ENCODE peak calls at places on chromosomes 13 and 19, in four cellular contexts. One of them, this sample, is unnamed.

GRCh38 chr13:21529102-21529893 is 70.2 kb upstream of the ZDHHC20 start:
- DNase-seq in K562: no peak
- DNase-seq in GM12878: no peak
- DNase-seq in H1: no peak
- DNase-seq in this sample: no peak

GRCh38 chr19:995051-995827 is 5.0 kb upstream of the GRIN3B start:
- DNase-seq in H1: no peak
- DNase-seq in GM12878: no peak
- DNase-seq in K562: no peak
- DNase-seq in this sample: no peak

GRCh38 chr13:79389031-79389430 is 17.0 kb downstream of the RBM26 start:
- DNase-seq in GM12878: no peak
- DNase-seq in K562: no peak
- DNase-seq in H1: no peak
- DNase-seq in this sample: no peak

GRCh38 chr19:39372047-39372802 is 18.7 kb downstream of the PAF1 start:
- DNase-seq in H1: no peak
- DNase-seq in GM12878: no peak
- DNase-seq in K562: no peak
- DNase-seq in this sample: no peak

GRCh38 chr19:51698296-51698695 is 5.2 kb downstream of the SPACA6 start:
- DNase-seq in H1: no peak
- DNase-seq in GM12878: no peak
- DNase-seq in K562: no peak
- DNase-seq in this sample: no peak

GRCh38 chr19:55113570-55114039 is 3.8 kb downstream of the PPP1R12C start:
- DNase-seq in GM12878: no peak
- DNase-seq in H1: no peak
- DNase-seq in K562: peak; percentile 53
- DNase-seq in this sample: peak; percentile 75

GRCh38 chr19:13060233-13060963 is 42.3 kb downstream of the LYL1 start:
- DNase-seq in GM12878: no peak
- DNase-seq in K562: no peak
- DNase-seq in H1: no peak
- DNase-seq in this sample: no peak

GRCh38 chr13:33249066-33249465 is 36.5 kb downstream of the STARD13 start:
- DNase-seq in H1: no peak
- DNase-seq in K562: no peak
- DNase-seq in GM12878: no peak
- DNase-seq in this sample: no peak

GRCh38 chr19:16000024-16000687 is 51.3 kb downstream of the OR10H4 start:
- DNase-seq in H1: no peak
- DNase-seq in GM12878: no peak
- DNase-seq in K562: no peak
- DNase-seq in this sample: no peak

GRCh38 chr19:16381756-16382401 is 57.3 kb downstream of the KLF2 start:
- DNase-seq in H1: no peak
- DNase-seq in GM12878: no peak
- DNase-seq in K562: no peak
- DNase-seq in this sample: no peak

GRCh38 chr13:67048084-67048792 is 181.9 kb downstream of the PCDH9 start:
- DNase-seq in GM12878: no peak
- DNase-seq in K562: peak; percentile 40
- DNase-seq in H1: no peak
- DNase-seq in this sample: no peak

GRCh38 chr13:39058040-39058439 is 19.8 kb downstream of the NHLRC3 start:
- DNase-seq in GM12878: no peak
- DNase-seq in K562: no peak
- DNase-seq in H1: no peak
- DNase-seq in this sample: no peak

GRCh38 chr13:42266464-42266863 is 5.5 kb upstream of the AKAP11 start:
- DNase-seq in H1: no peak
- DNase-seq in K562: no peak
- DNase-seq in GM12878: no peak
- DNase-seq in this sample: no peak

GRCh38 chr13:99382428-99383133 is 75.4 kb upstream of the GPR183 start:
- DNase-seq in K562: no peak
- DNase-seq in H1: no peak
- DNase-seq in GM12878: no peak
- DNase-seq in this sample: no peak

GRCh38 chr13:38530492-38530891 is 156.4 kb upstream of the FREM2 start:
- DNase-seq in K562: no peak
- DNase-seq in H1: no peak
- DNase-seq in GM12878: no peak
- DNase-seq in this sample: no peak

GRCh38 chr19:35717665-35718344 is at the start of gene KMT2B:
- DNase-seq in GM12878: no peak
- DNase-seq in K562: peak; percentile 96
- DNase-seq in H1: no peak
- DNase-seq in this sample: no peak

GRCh38 chr19:17404621-17405249 is 695 bp downstream of the BST2 start:
- DNase-seq in K562: peak; percentile 44
- DNase-seq in H1: no peak
- DNase-seq in GM12878: no peak
- DNase-seq in this sample: no peak

GRCh38 chr13:50847501-50847900 is 4.0 kb upstream of the DLEU7 start:
- DNase-seq in H1: no peak
- DNase-seq in K562: no peak
- DNase-seq in GM12878: no peak
- DNase-seq in this sample: no peak

GRCh38 chr19:18392417-18392816 is 5.0 kb downstream of the LRRC25 start:
- DNase-seq in H1: no peak
- DNase-seq in GM12878: no peak
- DNase-seq in K562: peak; percentile 65
- DNase-seq in this sample: no peak

GRCh38 chr13:46893820-46894533 is 2.9 kb downstream of the HTR2A start:
- DNase-seq in GM12878: peak; percentile 11
- DNase-seq in K562: peak; percentile 65
- DNase-seq in H1: peak; percentile 10
- DNase-seq in this sample: no peak

GRCh38 chr13:82627183-82627582 is 1255.1 kb downstream of the SLITRK1 start:
- DNase-seq in H1: no peak
- DNase-seq in K562: no peak
- DNase-seq in GM12878: no peak
- DNase-seq in this sample: no peak

GRCh38 chr13:96780105-96780504 is 214.2 kb downstream of the OXGR1 start:
- DNase-seq in GM12878: no peak
- DNase-seq in H1: no peak
- DNase-seq in K562: no peak
- DNase-seq in this sample: no peak

GRCh38 chr13:80141114-80141849 is 199.6 kb downstream of the SPRY2 start:
- DNase-seq in GM12878: no peak
- DNase-seq in K562: no peak
- DNase-seq in H1: no peak
- DNase-seq in this sample: no peak

GRCh38 chr19:15443325-15443724 is 6.4 kb downstream of the WIZ start:
- DNase-seq in H1: no peak
- DNase-seq in K562: no peak
- DNase-seq in GM12878: no peak
- DNase-seq in this sample: no peak

GRCh38 chr19:29497686-29498436 is 27.9 kb upstream of the VSTM2B start:
- DNase-seq in GM12878: no peak
- DNase-seq in H1: no peak
- DNase-seq in K562: no peak
- DNase-seq in this sample: no peak

GRCh38 chr19:57888107-57888493 is 737 bp downstream of the ZNF814 start:
- DNase-seq in K562: no peak
- DNase-seq in GM12878: no peak
- DNase-seq in H1: no peak
- DNase-seq in this sample: no peak

GRCh38 chr19:16824658-16825311 is 4.4 kb upstream of the SIN3B start:
- DNase-seq in H1: no peak
- DNase-seq in GM12878: no peak
- DNase-seq in K562: no peak
- DNase-seq in this sample: no peak

GRCh38 chr13:90686438-90686837 is 661.0 kb upstream of the MIR17HG start:
- DNase-seq in K562: no peak
- DNase-seq in H1: no peak
- DNase-seq in GM12878: no peak
- DNase-seq in this sample: no peak

GRCh38 chr19:1266818-1267440 is 2.2 kb upstream of the CIRBP start:
- DNase-seq in GM12878: no peak
- DNase-seq in K562: peak; percentile 82
- DNase-seq in H1: no peak
- DNase-seq in this sample: no peak

GRCh38 chr19:17681505-17682125 is 6.5 kb downstream of the UNC13A start:
- DNase-seq in GM12878: no peak
- DNase-seq in H1: no peak
- DNase-seq in K562: peak; percentile 87
- DNase-seq in this sample: no peak

GRCh38 chr13:39612023-39612637 is 9.1 kb upstream of the LHFPL6 start:
- DNase-seq in K562: peak; percentile 57
- DNase-seq in H1: no peak
- DNase-seq in GM12878: no peak
- DNase-seq in this sample: peak; percentile 47

GRCh38 chr19:10105241-10106099 is 692 bp upstream of the PPAN start:
- DNase-seq in GM12878: peak; percentile 82
- DNase-seq in H1: no peak
- DNase-seq in K562: no peak
- DNase-seq in this sample: no peak

GRCh38 chr19:1239796-1240737 is 1.5 kb upstream of the ATP5F1D start:
- DNase-seq in GM12878: no peak
- DNase-seq in H1: no peak
- DNase-seq in K562: peak; percentile 95
- DNase-seq in this sample: peak; percentile 79

GRCh38 chr13:98556968-98557591 is 19.8 kb downstream of the STK24 start:
- DNase-seq in H1: no peak
- DNase-seq in K562: peak; percentile 22
- DNase-seq in GM12878: no peak
- DNase-seq in this sample: no peak

GRCh38 chr13:24680258-24680920 is at the start of gene ATP12A:
- DNase-seq in K562: no peak
- DNase-seq in H1: no peak
- DNase-seq in GM12878: no peak
- DNase-seq in this sample: no peak

GRCh38 chr13:51801631-51802099 is 2.3 kb downstream of the DHRS12 start:
- DNase-seq in K562: no peak
- DNase-seq in GM12878: no peak
- DNase-seq in H1: no peak
- DNase-seq in this sample: peak; percentile 57

GRCh38 chr19:8316351-8317125 is 4.6 kb downstream of the NDUFA7 start:
- DNase-seq in K562: no peak
- DNase-seq in H1: no peak
- DNase-seq in GM12878: no peak
- DNase-seq in this sample: no peak

GRCh38 chr19:18895828-18896341 is at the start of gene CERS1:
- DNase-seq in H1: no peak
- DNase-seq in K562: peak; percentile 37
- DNase-seq in GM12878: no peak
- DNase-seq in this sample: no peak

GRCh38 chr19:52070496-52070895 is 21.9 kb upstream of the ZNF432 start:
- DNase-seq in K562: no peak
- DNase-seq in GM12878: no peak
- DNase-seq in H1: no peak
- DNase-seq in this sample: no peak

DNA sequence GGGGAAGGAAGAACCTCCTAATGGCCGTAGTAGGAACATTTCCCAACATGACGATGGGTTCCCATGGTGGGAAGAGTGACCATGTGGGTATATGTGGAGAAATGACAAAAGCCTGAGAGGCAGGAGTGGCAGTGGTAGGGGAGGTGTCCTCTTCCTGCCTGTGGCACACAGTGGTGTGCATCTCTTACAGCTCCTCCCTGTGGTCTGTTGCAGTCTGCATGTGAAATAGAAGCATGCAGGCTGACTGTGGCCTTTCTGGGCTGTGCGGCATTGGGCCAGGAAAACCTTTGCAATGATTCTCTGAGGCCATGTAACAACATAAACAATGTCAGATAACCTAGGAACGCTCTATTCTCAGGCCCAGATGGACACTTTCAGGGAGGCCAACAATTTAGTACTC is 84.0 kb downstream of the LACC1 start:
- DNase-seq in H1: no peak
- DNase-seq in GM12878: no peak
- DNase-seq in K562: no peak
- DNase-seq in this sample: no peak
- TF ChIP-seq YY1 in H1: no peak
- TF ChIP-seq YY1 in GM12878: no peak
- TF ChIP-seq YY1 in K562: no peak
- TF ChIP-seq YY1 in this sample: no peak

GRCh38 chr19:2665103-2665502 is 37.4 kb downstream of the GNG7 start:
- DNase-seq in H1: no peak
- DNase-seq in K562: no peak
- DNase-seq in GM12878: no peak
- DNase-seq in this sample: no peak
- H3K4me3 ChIP-seq in H1: no peak overlapping the region
- H3K4me3 ChIP-seq in K562: no peak overlapping the region
- H3K4me3 ChIP-seq in GM12878: no peak overlapping the region
- H3K4me3 ChIP-seq in this sample: no peak overlapping the region

DNA sequence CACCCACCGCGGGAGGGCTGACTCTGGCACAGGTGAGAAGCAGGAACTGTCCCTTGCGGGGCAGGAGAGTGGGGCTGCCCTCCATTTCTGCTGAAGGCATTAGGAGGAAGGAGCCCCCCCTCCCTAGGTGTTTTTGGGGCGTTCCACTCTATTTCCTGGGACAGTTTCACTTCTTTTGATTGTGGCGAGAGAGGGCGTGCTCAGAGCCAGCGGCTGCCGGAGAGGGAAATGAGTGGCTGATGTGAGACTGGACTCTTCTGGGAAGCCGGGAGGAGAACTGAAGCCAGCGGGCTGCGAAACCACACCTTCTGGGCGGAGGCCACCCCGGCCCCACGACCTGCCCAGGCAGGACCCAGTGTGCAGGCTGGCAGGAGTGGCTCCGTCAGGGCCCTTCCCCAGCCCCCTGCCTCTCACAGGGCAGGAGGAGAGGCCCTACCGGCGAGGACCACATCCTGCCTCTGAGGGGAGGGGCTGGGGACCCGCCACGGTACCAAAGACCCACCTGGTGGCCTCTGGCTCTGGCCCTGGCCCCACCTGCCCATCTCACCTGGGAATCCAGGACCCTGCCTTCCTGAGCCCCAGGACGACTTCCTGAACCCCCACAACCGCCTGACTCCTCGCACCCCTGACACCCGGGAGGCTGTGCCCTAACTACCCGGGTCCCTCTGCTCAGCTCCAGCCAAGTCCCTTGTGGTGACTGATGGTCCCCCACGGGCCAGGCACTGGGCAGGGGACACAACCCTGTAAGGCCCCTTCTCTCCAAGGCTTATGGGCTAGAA is 25.9 kb downstream of the MPND start:
- DNase-seq in H1: no peak
- DNase-seq in GM12878: peak; percentile 90
- DNase-seq in K562: peak; percentile 63
- DNase-seq in this sample: no peak
- H3K9ac ChIP-seq in H1: no peak overlapping the region
- H3K9ac ChIP-seq in GM12878: peak overlapping the region; percentile 84
- H3K9ac ChIP-seq in K562: peak overlapping the region; percentile 89
- H3K9ac ChIP-seq in this sample: peak overlapping the region; percentile 51

GRCh38 chr13:112910616-112911280 is 58.3 kb upstream of the MCF2L start:
- DNase-seq in K562: no peak
- DNase-seq in H1: no peak
- DNase-seq in GM12878: no peak
- DNase-seq in this sample: no peak
- TF ChIP-seq YY1 in K562: no peak
- TF ChIP-seq YY1 in H1: no peak
- TF ChIP-seq YY1 in GM12878: no peak
- TF ChIP-seq YY1 in this sample: no peak